ENCODE peak calls at places on chromosomes 12 and 14, in six cellular contexts. K is kidney glomerular epithelial cell; P is M059J; N is activated naive CD4-positive, alpha-beta T cell; I is mucosa of gallbladder; S is omental fat pad. H is an unnamed sample.

GRCh38 chr12:48768736-48769135 is 20.2 kb downstream of the ADCY6 start:
- DNase-seq in N (no peak), K (no peak), I (no peak), S (no peak), P (no peak), H (no peak)

GRCh38 chr14:99571303-99571986 is 32.6 kb downstream of the CCDC85C start:
- DNase-seq in I (peak), K (peak), N (no peak), P (peak), S (no peak), H (no peak)

GRCh38 chr12:7602287-7602686 is 63.4 kb downstream of the APOBEC1 start:
- DNase-seq in I (no peak), P (peak), S (no peak), K (no peak), N (no peak), H (no peak)

GRCh38 chr12:106517314-106517713 is 65.5 kb upstream of the RFX4 start:
- DNase-seq in S (no peak), N (no peak), P (no peak), K (no peak), I (no peak), H (no peak)

GRCh38 chr14:50225974-50226297 is 5.4 kb downstream of the SOS2 start:
- DNase-seq in K (no peak), I (no peak), N (no peak), S (no peak), P (peak), H (no peak)

GRCh38 chr12:31362759-31363415 is 36.9 kb upstream of the SINHCAF start:
- DNase-seq in N (no peak), K (no peak), I (no peak), S (no peak), P (peak), H (peak)

GRCh38 chr12:54419088-54419887 is at the start of gene ITGA5:
- DNase-seq in I (peak), N (no peak), S (peak), K (peak), P (peak), H (no peak)

GRCh38 chr12:49540229-49541139 is 1.7 kb downstream of the KCNH3 start:
- DNase-seq in K (no peak), P (peak), I (no peak), N (no peak), S (no peak), H (no peak)

GRCh38 chr12:121802843-121803698 is 738 bp upstream of the SETD1B start:
- DNase-seq in I (peak), K (peak), N (peak), S (peak), P (peak), H (peak)

GRCh38 chr12:100675432-100675831 is 101.9 kb downstream of the GAS2L3 start:
- DNase-seq in K (peak), I (peak), N (no peak), S (no peak), P (peak), H (peak)

GRCh38 chr12:28830491-28830890 is 318.6 kb upstream of the FAR2 start:
- DNase-seq in P (no peak), K (no peak), I (no peak), N (no peak), S (no peak), H (no peak)

GRCh38 chr12:14340371-14340770 is 25.1 kb upstream of the ATF7IP start:
- DNase-seq in S (no peak), P (no peak), N (no peak), K (no peak), I (no peak), H (no peak)

GRCh38 chr12:26691234-26691970 is 141.6 kb downstream of the ITPR2 start:
- DNase-seq in K (peak), I (no peak), N (no peak), P (peak), S (no peak), H (peak)

GRCh38 chr14:92495041-92495440 is 18.5 kb upstream of the RIN3 start:
- DNase-seq in P (no peak), N (no peak), K (no peak), S (no peak), I (no peak), H (peak)

GRCh38 chr14:105168979-105169507 is 467 bp upstream of the JAG2 start:
- DNase-seq in I (no peak), S (no peak), N (no peak), P (no peak), K (no peak), H (no peak)

GRCh38 chr12:49200882-49201594 is 12.2 kb upstream of the TUBA1A start:
- DNase-seq in K (peak), S (no peak), N (no peak), P (peak), I (no peak), H (peak)

GRCh38 chr12:81596558-81596957 is 162.6 kb downstream of the PPFIA2 start:
- DNase-seq in P (no peak), S (no peak), I (no peak), N (no peak), K (no peak), H (no peak)

GRCh38 chr12:109458771-109459208 is 18.3 kb downstream of the KCTD10 start:
- DNase-seq in N (no peak), I (no peak), P (peak), S (no peak), K (peak), H (no peak)

GRCh38 chr14:42703501-42703900 is 1096.8 kb downstream of the LRFN5 start:
- DNase-seq in I (no peak), K (no peak), N (no peak), S (no peak), P (no peak), H (no peak)

GRCh38 chr12:26238341-26239126 is 43.2 kb downstream of the SSPN start:
- DNase-seq in S (no peak), P (no peak), N (no peak), K (peak), I (no peak), H (no peak)

GRCh38 chr12:64077922-64078321 is 144.2 kb downstream of the KICS2 start:
- DNase-seq in P (no peak), I (no peak), K (no peak), N (no peak), S (no peak), H (no peak)

GRCh38 chr12:50082644-50083043 is 2.5 kb upstream of the SMARCD1 start:
- DNase-seq in N (no peak), S (no peak), I (peak), K (no peak), P (no peak), H (no peak)

GRCh38 chr12:109276160-109276559 is 32.9 kb downstream of the FOXN4 start:
- DNase-seq in K (no peak), S (no peak), P (no peak), I (no peak), N (no peak), H (no peak)

GRCh38 chr12:50231346-50231745 is 52.0 kb downstream of the LIMA1 start:
- DNase-seq in N (no peak), K (no peak), S (no peak), I (no peak), P (no peak), H (no peak)

GRCh38 chr12:129337413-129337812 is 484.1 kb downstream of the GLT1D1 start:
- DNase-seq in N (no peak), S (no peak), P (no peak), I (no peak), K (no peak), H (no peak)

GRCh38 chr12:2049604-2050540 is 2.9 kb upstream of the CACNA1C start:
- DNase-seq in N (no peak), K (no peak), P (no peak), S (no peak), I (no peak), H (no peak)

GRCh38 chr14:92400579-92401444 is 77.8 kb downstream of the SLC24A4 start:
- DNase-seq in S (no peak), N (no peak), K (no peak), I (no peak), P (no peak), H (no peak)

GRCh38 chr12:6626654-6627283 is 9.0 kb downstream of the LPAR5 start:
- DNase-seq in P (no peak), S (no peak), K (peak), I (no peak), N (no peak), H (no peak)

GRCh38 chr12:74598819-74599218 is 61.2 kb downstream of the ATXN7L3B start:
- DNase-seq in P (peak), S (no peak), I (no peak), N (no peak), K (no peak), H (no peak)

GRCh38 chr14:88247228-88247627 is 75.8 kb downstream of the KCNK10 start:
- DNase-seq in S (no peak), K (no peak), N (no peak), I (no peak), P (no peak), H (no peak)

GRCh38 chr12:54370218-54370730 is 6.0 kb upstream of the GPR84 start:
- DNase-seq in I (peak), S (no peak), P (peak), K (peak), N (peak), H (peak)

GRCh38 chr14:23055621-23056256 is 1.6 kb downstream of the CDH24 start:
- DNase-seq in S (no peak), N (no peak), P (no peak), I (no peak), K (no peak), H (no peak)

GRCh38 chr12:94305293-94305957 is 154.2 kb downstream of the CEP83 start:
- DNase-seq in S (no peak), K (no peak), I (no peak), N (no peak), P (peak), H (no peak)

GRCh38 chr12:49809369-49810158 is 18.6 kb downstream of the NCKAP5L start:
- DNase-seq in K (no peak), I (no peak), N (no peak), S (no peak), P (no peak), H (no peak)

GRCh38 chr12:65022441-65022840 is 98.7 kb downstream of the WIF1 start:
- DNase-seq in I (peak), K (no peak), S (no peak), P (no peak), N (no peak), H (no peak)